ENCODE peak calls at places on chromosomes 11 and 22, in eight cellular contexts. N, X, I, B, Q, R, S and E are unnamed samples.

GRCh38 chr11:35357893-35358292 is 61.5 kb downstream of the SLC1A2 start:
- DNase-seq in N (no peak), Q (no peak), R (no peak), S (peak), I (no peak), B (no peak), X (no peak), E (no peak)

GRCh38 chr22:26172389-26172990 is 3.2 kb downstream of the SEZ6L start:
- DNase-seq in Q (no peak), S (peak), R (peak), B (peak), I (no peak), N (peak), X (no peak), E (peak)

GRCh38 chr11:108592591-108593213 is 866 bp downstream of the EXPH5 start:
- DNase-seq in X (peak), R (peak), B (peak), N (no peak), S (no peak), Q (peak), I (no peak), E (peak)

GRCh38 chr11:117747892-117748291 is 49.1 kb downstream of the DSCAML1 start:
- DNase-seq in Q (no peak), X (no peak), N (no peak), I (no peak), S (no peak), B (no peak), R (no peak), E (no peak)

GRCh38 chr11:94722735-94723134 is 45.4 kb upstream of the AMOTL1 start:
- DNase-seq in S (no peak), Q (no peak), B (no peak), I (no peak), R (no peak), X (no peak), N (no peak), E (no peak)

GRCh38 chr22:46533434-46533833 is 4.0 kb downstream of the CELSR1 start:
- DNase-seq in Q (no peak), S (no peak), R (peak), I (no peak), X (no peak), B (no peak), N (peak), E (no peak)

GRCh38 chr22:17191163-17191562 is 28.1 kb downstream of the ADA2 start:
- DNase-seq in X (no peak), S (peak), N (no peak), I (no peak), R (no peak), Q (no peak), B (no peak), E (no peak)

GRCh38 chr11:122146475-122146874 is 30.5 kb upstream of the BLID start:
- DNase-seq in I (no peak), X (no peak), S (peak), B (no peak), R (no peak), N (peak), Q (no peak), E (no peak)

GRCh38 chr11:48062649-48063048 is 82.3 kb downstream of the PTPRJ start:
- DNase-seq in R (no peak), X (no peak), N (no peak), B (no peak), I (no peak), S (no peak), Q (no peak), E (no peak)

GRCh38 chr11:65047581-65048422 is 6.8 kb downstream of the SAC3D1 start:
- DNase-seq in X (peak), S (no peak), I (peak), Q (peak), N (no peak), R (peak), B (no peak), E (no peak)

GRCh38 chr22:27501191-27501936 is 300.2 kb downstream of the MN1 start:
- DNase-seq in N (no peak), Q (no peak), B (no peak), S (no peak), R (no peak), I (no peak), X (no peak), E (no peak)

GRCh38 chr11:85685820-85686459 is at the start of gene CCDC89:
- DNase-seq in B (peak), N (peak), X (peak), R (no peak), Q (peak), I (peak), S (peak), E (peak)

GRCh38 chr11:119414321-119414720 is 8.7 kb downstream of the THY1 start:
- DNase-seq in R (no peak), Q (no peak), I (no peak), X (no peak), S (no peak), N (no peak), B (no peak), E (no peak)

GRCh38 chr11:13928566-13929251 is 33.8 kb upstream of the SPON1 start:
- DNase-seq in R (peak), S (peak), X (no peak), I (no peak), Q (no peak), B (peak), N (peak), E (peak)

GRCh38 chr22:17569971-17570511 is 6.7 kb downstream of the SLC25A18 start:
- DNase-seq in R (no peak), X (no peak), B (peak), Q (no peak), I (no peak), S (peak), N (no peak), E (no peak)

GRCh38 chr22:20455709-20456063 is 18.1 kb upstream of the SCARF2 start:
- DNase-seq in X (peak), Q (peak), B (no peak), S (peak), R (no peak), N (no peak), I (no peak), E (no peak)

GRCh38 chr11:87347860-87348259 is 310.1 kb downstream of the TMEM135 start:
- DNase-seq in S (no peak), X (no peak), I (no peak), B (no peak), N (no peak), R (no peak), Q (no peak), E (no peak)

GRCh38 chr11:20208622-20209090 is 48.4 kb upstream of the DBX1 start:
- DNase-seq in I (no peak), S (no peak), Q (no peak), X (no peak), R (no peak), B (no peak), N (no peak), E (no peak)

GRCh38 chr22:29820941-29821789 is 16.9 kb downstream of the ASCC2 start:
- DNase-seq in R (peak), I (peak), X (no peak), Q (peak), N (peak), B (peak), S (peak), E (peak)

GRCh38 chr22:19292262-19293230 is 1.0 kb upstream of the CLTCL1 start:
- DNase-seq in R (peak), Q (peak), N (no peak), X (peak), I (peak), S (no peak), B (peak), E (no peak)

GRCh38 chr11:35579557-35580396 is 38.5 kb upstream of the FJX1 start:
- DNase-seq in B (no peak), N (peak), Q (no peak), I (peak), X (no peak), S (peak), R (peak), E (peak)

GRCh38 chr11:32829157-32829679 is 509 bp upstream of the PRRG4 start:
- DNase-seq in R (no peak), Q (no peak), X (no peak), N (no peak), I (no peak), S (no peak), B (no peak), E (no peak)
- TF ChIP-seq POLR2A in R (no peak), Q (no peak), X (peak), N (no peak), I (no peak), S (no peak), B (no peak), E (no peak)

GRCh38 chr11:67118059-67118766 is 850 bp upstream of the KDM2A start:
- DNase-seq in R (no peak), N (peak), B (peak), X (peak), Q (peak), I (no peak), S (no peak), E (no peak)
- TF ChIP-seq POLR2A in R (no peak), N (peak), B (no peak), X (no peak), Q (no peak), I (no peak), S (peak), E (no peak)

DNA sequence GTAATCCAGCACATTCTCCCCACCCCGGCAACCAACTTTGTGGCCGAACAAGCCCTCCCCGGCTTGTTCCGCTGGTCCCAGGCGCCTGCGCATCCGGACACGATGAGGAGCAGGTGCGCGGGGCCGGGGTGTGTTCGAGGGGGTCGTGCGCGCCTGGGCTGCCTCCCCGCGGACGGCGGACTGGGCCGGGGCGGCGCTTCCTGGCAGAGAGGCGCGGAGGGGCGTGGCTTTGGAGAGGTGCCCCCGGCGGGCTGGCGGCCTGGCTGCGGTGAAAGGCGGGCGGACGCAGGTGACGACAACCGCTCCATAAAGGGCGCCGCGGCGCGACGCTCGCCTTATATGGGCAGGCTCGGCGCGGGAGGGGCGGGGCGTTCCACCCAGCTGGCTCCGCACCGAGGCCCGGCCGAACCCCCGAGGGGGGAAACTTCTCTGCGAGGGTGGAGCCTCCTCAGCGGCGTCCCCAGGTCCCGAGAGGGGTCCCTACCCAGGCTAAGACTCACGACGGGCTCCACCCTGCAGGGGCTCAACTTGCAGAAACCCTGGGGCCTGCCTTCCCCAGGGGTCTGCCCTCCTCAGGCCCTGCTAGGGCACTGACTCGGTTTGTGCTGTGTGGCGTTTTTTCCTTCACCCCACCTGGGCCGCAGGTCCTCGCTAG is 26.4 kb downstream of the TXN2 start:
- DNase-seq in I (peak), X (peak), B (peak), Q (peak), N (peak), S (peak), R (peak), E (no peak)
- TF ChIP-seq POLR2A in I (no peak), X (no peak), B (peak), Q (peak), N (peak), S (no peak), R (peak), E (no peak)

GRCh38 chr11:9574806-9575530 is 1.5 kb downstream of the WEE1 start:
- DNase-seq in Q (peak), S (peak), I (peak), B (peak), R (peak), N (peak), X (no peak), E (peak)
- TF ChIP-seq POLR2A in Q (peak), S (peak), I (no peak), B (no peak), R (peak), N (no peak), X (no peak), E (no peak)

GRCh38 chr11:30406978-30407762 is 84.3 kb downstream of the ARL14EP start:
- DNase-seq in S (no peak), R (no peak), N (no peak), Q (no peak), B (no peak), X (no peak), I (no peak), E (no peak)
- TF ChIP-seq POLR2A in S (no peak), R (no peak), N (no peak), Q (no peak), B (no peak), X (no peak), I (no peak), E (no peak)

DNA sequence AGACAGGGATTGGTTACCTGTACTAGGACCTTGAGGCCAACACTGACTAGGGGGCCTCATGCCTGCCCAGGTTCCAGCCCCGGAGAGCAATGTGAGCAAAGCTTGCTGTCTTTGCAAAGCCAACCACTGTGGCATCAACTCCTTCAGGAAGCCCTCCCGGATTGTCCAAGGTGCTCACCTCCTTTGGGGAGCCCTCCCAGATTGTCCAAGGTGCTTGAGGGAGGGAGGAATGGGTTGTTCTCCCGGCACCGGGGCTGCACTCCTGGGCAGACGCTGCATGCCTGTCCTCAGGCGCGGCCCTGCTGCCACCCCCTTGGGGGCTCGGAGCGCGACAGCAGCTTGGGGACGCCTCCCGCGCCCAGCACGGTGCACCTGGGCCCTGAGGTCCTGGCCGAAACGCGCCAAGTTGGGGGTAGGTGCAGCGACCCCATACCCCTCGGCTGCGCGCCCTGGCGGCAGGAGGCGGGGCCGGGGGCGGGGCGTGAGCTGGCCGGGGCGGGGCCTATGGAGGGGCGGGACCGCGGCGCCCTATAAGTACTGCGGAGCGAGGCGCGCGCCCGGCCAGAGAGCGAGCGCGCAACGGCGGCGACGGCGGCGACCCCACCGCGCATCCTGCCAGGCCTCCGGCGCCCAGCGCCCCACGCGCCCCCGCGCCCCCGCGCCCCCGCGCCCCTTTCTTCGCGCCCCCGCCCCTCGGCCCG is at the start of gene CD81:
- DNase-seq in Q (peak), S (peak), I (peak), B (peak), N (peak), X (peak), R (peak), E (peak)
- TF ChIP-seq POLR2A in Q (no peak), S (peak), I (no peak), B (no peak), N (peak), X (peak), R (no peak), E (peak)

DNA sequence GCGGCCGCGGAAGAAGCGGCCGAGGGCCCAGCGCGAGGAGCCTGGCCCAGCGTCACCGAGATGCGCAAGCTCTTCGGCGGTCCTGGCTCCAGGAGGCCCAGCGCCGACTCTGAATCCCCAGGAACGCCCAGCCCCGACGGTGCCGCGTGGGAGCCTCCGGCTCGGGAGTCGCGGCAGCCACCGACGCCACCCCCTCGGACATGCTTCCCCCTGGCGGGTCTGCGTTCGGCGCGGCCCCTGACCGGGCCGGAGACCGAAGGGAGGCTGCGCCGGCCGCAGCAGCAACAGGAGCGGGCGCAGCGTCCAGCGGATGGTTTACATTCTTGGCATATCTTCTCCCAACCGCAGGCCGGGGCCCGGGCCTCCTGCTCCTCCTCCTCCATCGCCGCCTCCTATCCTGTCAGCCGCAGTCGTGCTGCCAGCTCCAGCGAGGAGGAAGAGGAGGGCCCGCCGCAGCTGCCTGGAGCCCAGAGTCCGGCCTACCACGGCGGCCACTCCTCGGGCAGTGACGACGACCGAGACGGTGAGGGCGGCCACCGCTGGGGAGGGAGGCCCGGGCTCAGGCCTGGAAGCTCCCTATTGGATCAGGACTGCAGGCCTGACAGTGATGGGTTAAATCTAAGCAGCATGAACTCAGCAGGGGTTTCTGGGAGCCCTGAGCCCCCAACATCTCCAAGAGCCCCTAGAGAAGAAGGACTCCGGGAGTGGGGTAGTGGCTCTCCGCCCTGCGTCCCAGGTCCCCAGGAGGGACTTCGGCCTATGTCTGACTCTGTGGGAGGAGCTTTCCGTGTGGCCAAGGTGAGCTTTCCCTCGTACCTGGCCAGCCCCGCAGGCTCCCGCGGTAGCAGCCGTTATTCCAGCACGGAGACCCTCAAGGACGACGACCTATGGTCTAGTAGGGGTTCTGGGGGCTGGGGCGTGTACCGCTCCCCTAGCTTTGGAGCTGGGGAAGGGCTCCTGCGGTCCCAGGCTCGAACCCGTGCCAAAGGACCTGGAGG is 1.2 kb downstream of the ARHGEF17 start:
- DNase-seq in R (peak), N (peak), S (peak), B (peak), Q (peak), X (peak), I (peak), E (peak)
- TF ChIP-seq POLR2A in R (no peak), N (no peak), S (peak), B (peak), Q (peak), X (peak), I (peak), E (peak)

DNA sequence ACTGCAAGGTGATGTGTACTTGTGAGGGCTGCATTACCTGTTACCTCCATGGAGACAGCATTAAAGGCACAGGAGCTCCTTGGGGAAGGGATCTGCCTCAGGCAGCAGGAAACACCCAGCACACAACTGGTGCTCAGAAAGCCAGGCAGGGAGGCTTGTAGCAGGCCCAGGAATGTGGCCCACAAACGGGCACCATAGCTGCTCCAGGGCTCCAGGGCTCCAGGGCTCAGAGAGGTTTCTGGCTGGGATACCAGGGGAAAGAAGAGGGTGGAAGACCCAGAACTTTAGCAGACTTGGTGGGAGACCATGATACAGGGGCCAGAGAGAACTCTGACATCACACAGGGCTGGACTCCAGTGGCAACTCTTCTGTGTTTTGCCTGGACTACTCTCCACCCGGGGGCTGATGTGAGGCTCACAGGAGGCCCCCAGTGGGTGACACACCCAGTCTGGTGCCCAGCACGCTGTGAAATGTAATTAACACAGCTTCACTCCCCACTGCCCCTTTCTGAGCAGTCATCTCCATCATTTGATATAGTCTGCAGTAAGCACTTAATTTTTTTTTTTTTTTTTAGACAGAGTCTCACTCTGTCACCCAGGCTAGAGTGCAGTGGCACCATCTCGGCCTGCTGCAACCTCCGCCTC is 14.7 kb upstream of the SULT4A1 start:
- DNase-seq in R (no peak), S (no peak), B (no peak), X (peak), N (no peak), I (no peak), Q (no peak), E (no peak)
- TF ChIP-seq POLR2A in R (no peak), S (no peak), B (no peak), X (no peak), N (no peak), I (no peak), Q (no peak), E (no peak)